ENCODE peak calls at places on chromosome 21, in ten cellular contexts. T is fibroblast of villous mesenchyme; N is A549; V is substantia nigra; O is CD8-positive, alpha-beta T cell; W is stimulated activated CD8-positive, alpha-beta memory T cell treated with anti-CD3 and anti-CD28 coated beads, Interleukin-12 subunit alpha, Interleukin-12 subunit beta, amount 100 ng/mL, for 4 hours; R is COR-L47; G is HEK293T; L is fibroblast of the conjunctiva; I is astrocyte of the spinal cord. Q is an unnamed sample.

GRCh38 chr21:16075594-16076282 is 346.0 kb downstream of the USP25 start:
- DNase-seq in T (no peak), N (no peak), V (no peak), O (no peak), W (no peak), R (no peak), G (no peak), L (no peak), I (no peak), Q (no peak)

GRCh38 chr21:44089001-44089911 is 17.9 kb upstream of the PWP2 start:
- DNase-seq in T (no peak), N (no peak), V (no peak), O (peak; percentile 51), W (no peak), R (no peak), G (no peak), L (no peak), I (no peak), Q (no peak)

GRCh38 chr21:17440955-17441354 is 71.9 kb upstream of the CXADR start:
- DNase-seq in T (no peak), N (no peak), V (no peak), O (no peak), W (no peak), R (no peak), G (no peak), L (no peak), I (no peak), Q (no peak)

GRCh38 chr21:13368200-13368599 is 241.4 kb upstream of the POTED start:
- DNase-seq in T (no peak), N (no peak), V (no peak), O (no peak), W (no peak), R (no peak), G (no peak), L (no peak), I (no peak), Q (no peak)

GRCh38 chr21:42855143-42855936 is 24.0 kb downstream of the WDR4 start:
- DNase-seq in T (no peak), N (no peak), V (no peak), O (no peak), W (no peak), R (no peak), G (no peak), L (no peak), I (no peak), Q (no peak)

GRCh38 chr21:38810034-38810825 is 4.5 kb downstream of the ETS2 start:
- DNase-seq in T (no peak), N (no peak), V (no peak), O (no peak), W (no peak), R (no peak), G (no peak), L (no peak), I (no peak), Q (no peak)

GRCh38 chr21:34974162-34974981 is 74.7 kb downstream of the RUNX1 start:
- DNase-seq in T (peak; percentile 27), N (no peak), V (no peak), O (peak; percentile 48), W (no peak), R (no peak), G (no peak), L (no peak), I (no peak), Q (peak; percentile 75)

GRCh38 chr21:42679319-42679981 is 26.0 kb downstream of the PDE9A start:
- DNase-seq in T (no peak), N (no peak), V (no peak), O (no peak), W (no peak), R (no peak), G (no peak), L (no peak), I (no peak), Q (no peak)

GRCh38 chr21:38358098-38358497 is 101.3 kb downstream of the KCNJ15 start:
- DNase-seq in T (no peak), N (no peak), V (no peak), O (no peak), W (no peak), R (no peak), G (no peak), L (no peak), I (no peak), Q (no peak)

GRCh38 chr21:15839026-15839425 is 109.2 kb downstream of the USP25 start:
- DNase-seq in T (no peak), N (no peak), V (no peak), O (no peak), W (no peak), R (no peak), G (no peak), L (no peak), I (peak; percentile 54), Q (no peak)

GRCh38 chr21:16534408-16535099 is 804.8 kb downstream of the USP25 start:
- DNase-seq in T (peak; percentile 44), N (peak; percentile 70), V (peak; percentile 48), O (no peak), W (no peak), R (peak; percentile 79), G (peak; percentile 13), L (peak; percentile 88), I (peak; percentile 76), Q (no peak)

GRCh38 chr21:35428489-35428888 is 379.4 kb upstream of the RUNX1 start:
- DNase-seq in T (peak; percentile 33), N (no peak), V (no peak), O (peak; percentile 44), W (peak; percentile 15), R (no peak), G (no peak), L (no peak), I (peak; percentile 50), Q (peak; percentile 47)

GRCh38 chr21:41932191-41932575 is 21.6 kb downstream of the C2CD2 start:
- DNase-seq in T (peak; percentile 82), N (peak; percentile 68), V (no peak), O (no peak), W (no peak), R (no peak), G (no peak), L (no peak), I (peak; percentile 89), Q (peak; percentile 80)

GRCh38 chr21:31261759-31262158 is 82.3 kb downstream of the TIAM1 start:
- DNase-seq in T (no peak), N (no peak), V (no peak), O (no peak), W (no peak), R (no peak), G (no peak), L (no peak), I (no peak), Q (no peak)

GRCh38 chr21:21624674-21625073 is 626.5 kb downstream of the NCAM2 start:
- DNase-seq in T (peak; percentile 69), N (no peak), V (no peak), O (no peak), W (no peak), R (no peak), G (no peak), L (no peak), I (peak; percentile 65), Q (peak; percentile 0)

GRCh38 chr21:43836616-43837015 is 28.4 kb upstream of the AGPAT3 start:
- DNase-seq in T (no peak), N (no peak), V (no peak), O (no peak), W (no peak), R (no peak), G (no peak), L (no peak), I (no peak), Q (no peak)

GRCh38 chr21:38861006-38861405 is 55.3 kb downstream of the ETS2 start:
- DNase-seq in T (no peak), N (no peak), V (no peak), O (no peak), W (no peak), R (peak; percentile 80), G (no peak), L (no peak), I (no peak), Q (no peak)

GRCh38 chr21:43305336-43305665 is 121.6 kb downstream of the SIK1 start:
- DNase-seq in T (no peak), N (no peak), V (no peak), O (no peak), W (no peak), R (no peak), G (no peak), L (no peak), I (no peak), Q (no peak)

Q was measured in mesenchymal stem cell.